ENCODE peak calls at places on chromosomes 3 and 15, in ten cellular contexts. T, Z, O, J, E, M, N, V, H and F are unnamed samples.

GRCh38 chr15:62994975-62995730 is 47.4 kb upstream of the TPM1 start:
- DNase-seq in T (no peak), Z (no peak), O (peak), J (peak), E (peak), M (no peak), N (no peak), V (no peak), H (peak), F (no peak)

GRCh38 chr15:41935566-41936020 is 36.8 kb downstream of the EHD4 start:
- DNase-seq in T (no peak), Z (no peak), O (no peak), J (no peak), E (no peak), M (peak), N (peak), V (no peak), H (no peak), F (no peak)

GRCh38 chr3:85481411-85482192 is 522.8 kb downstream of the CADM2 start:
- DNase-seq in T (no peak), Z (no peak), O (no peak), J (no peak), E (no peak), M (no peak), N (no peak), V (no peak), H (no peak), F (no peak)

GRCh38 chr15:52855157-52855556 is 65.0 kb upstream of the ONECUT1 start:
- DNase-seq in T (no peak), Z (no peak), O (no peak), J (no peak), E (no peak), M (no peak), N (no peak), V (no peak), H (no peak), F (no peak)

GRCh38 chr15:69758810-69759410 is 306.3 kb downstream of the RPLP1 start:
- DNase-seq in T (peak), Z (no peak), O (peak), J (peak), E (no peak), M (peak), N (peak), V (no peak), H (peak), F (no peak)

GRCh38 chr3:38396239-38396638 is 49.7 kb downstream of the XYLB start:
- DNase-seq in T (no peak), Z (no peak), O (no peak), J (no peak), E (no peak), M (no peak), N (no peak), V (no peak), H (no peak), F (no peak)

GRCh38 chr3:172580680-172581079 is 57.5 kb upstream of the TNFSF10 start:
- DNase-seq in T (no peak), Z (no peak), O (no peak), J (no peak), E (no peak), M (no peak), N (peak), V (no peak), H (no peak), F (no peak)

GRCh38 chr15:62287066-62287857 is 122.2 kb upstream of the C2CD4B start:
- DNase-seq in T (no peak), Z (peak), O (no peak), J (no peak), E (no peak), M (no peak), N (no peak), V (no peak), H (peak), F (no peak)

GRCh38 chr15:31516459-31516858 is 189.8 kb downstream of the KLF13 start:
- DNase-seq in T (no peak), Z (no peak), O (no peak), J (no peak), E (no peak), M (no peak), N (no peak), V (no peak), H (no peak), F (peak)

GRCh38 chr3:72997421-72997961 is 880 bp downstream of the PPP4R2 start:
- DNase-seq in T (peak), Z (peak), O (peak), J (peak), E (no peak), M (peak), N (peak), V (peak), H (peak), F (peak)

GRCh38 chr3:185716436-185717090 is 108.3 kb downstream of the IGF2BP2 start:
- DNase-seq in T (no peak), Z (no peak), O (no peak), J (no peak), E (no peak), M (no peak), N (no peak), V (no peak), H (peak), F (no peak)

GRCh38 chr3:98596902-98597500 is 3.6 kb upstream of the CPOX start:
- DNase-seq in T (no peak), Z (no peak), O (peak), J (no peak), E (no peak), M (no peak), N (peak), V (no peak), H (peak), F (peak)

GRCh38 chr15:56653787-56654186 is 79.5 kb downstream of the ZNF280D start:
- DNase-seq in T (no peak), Z (no peak), O (no peak), J (no peak), E (no peak), M (no peak), N (no peak), V (no peak), H (no peak), F (no peak)

GRCh38 chr3:153209596-153209995 is 47.6 kb downstream of the RAP2B start:
- DNase-seq in T (no peak), Z (peak), O (peak), J (peak), E (no peak), M (peak), N (no peak), V (peak), H (peak), F (no peak)

GRCh38 chr3:186614597-186615483 is 2.0 kb downstream of the AHSG start:
- DNase-seq in T (peak), Z (peak), O (peak), J (peak), E (no peak), M (peak), N (peak), V (peak), H (peak), F (peak)